ENCODE peak calls at places on chromosomes 11 and 22, in five cellular contexts. V is NCI-H460; L is GM06990; G is activated CD4-positive, alpha-beta T cell treated with anti-CD3 and anti-CD28 coated beads for 36 hours; H is neural crest cell. R is an unnamed sample.

GRCh38 chr11:32466279-32466915 is 31.1 kb upstream of the WT1 start:
- DNase-seq in L (no peak), V (no peak), H (no peak), G (no peak), R (no peak)

GRCh38 chr22:47259990-47260389 is 497.5 kb downstream of the TBC1D22A start:
- DNase-seq in G (no peak), H (no peak), L (no peak), V (no peak), R (no peak)

GRCh38 chr11:70517996-70518907 is 119.9 kb downstream of the CTTN start:
- DNase-seq in G (no peak), L (no peak), V (no peak), H (no peak), R (no peak)

GRCh38 chr11:2830030-2830812 is 55.4 kb downstream of the CDKN1C start:
- DNase-seq in L (no peak), G (no peak), H (no peak), V (no peak), R (no peak)

GRCh38 chr22:29313126-29314071 is 2.1 kb downstream of the RASL10A start:
- DNase-seq in L (peak; percentile 59), V (no peak), G (peak; percentile 63), H (no peak), R (no peak)

GRCh38 chr11:38795027-38795426 is 2197.0 kb upstream of the RAG2 start:
- DNase-seq in L (no peak), G (no peak), H (no peak), V (no peak), R (no peak)

GRCh38 chr11:2701230-2701629 is 1.4 kb upstream of the KCNQ1OT1 start:
- DNase-seq in H (no peak), V (no peak), L (no peak), G (no peak), R (no peak)

GRCh38 chr11:119087747-119088241 is 3.1 kb downstream of the HMBS start:
- DNase-seq in G (no peak), H (no peak), L (no peak), V (no peak), R (no peak)

GRCh38 chr22:24433001-24433867 is 5.8 kb downstream of the ADORA2A start:
- DNase-seq in G (peak; percentile 29), H (no peak), L (no peak), V (no peak), R (no peak)

GRCh38 chr22:46661221-46661851 is 41.1 kb downstream of the GRAMD4 start:
- DNase-seq in G (peak; percentile 79), L (no peak), H (no peak), V (peak; percentile 56), R (no peak)

GRCh38 chr11:5922749-5923426 is 19.2 kb upstream of the OR56A3 start:
- DNase-seq in H (no peak), G (peak; percentile 58), L (no peak), V (no peak), R (no peak)

GRCh38 chr11:122612123-122612824 is 43.2 kb upstream of the UBASH3B start:
- DNase-seq in G (no peak), L (no peak), V (no peak), H (no peak), R (no peak)

GRCh38 chr11:45669146-45669545 is 3.7 kb upstream of the CHST1 start:
- DNase-seq in H (no peak), V (no peak), L (no peak), G (no peak), R (no peak)

GRCh38 chr11:46577058-46577457 is 16.8 kb downstream of the AMBRA1 start:
- DNase-seq in L (no peak), H (no peak), V (no peak), G (no peak), R (no peak)

GRCh38 chr11:121567988-121568387 is 115.2 kb upstream of the SORL1-AS1 start:
- DNase-seq in G (no peak), L (no peak), V (no peak), H (no peak), R (no peak)

GRCh38 chr11:113546757-113547507 is 71.7 kb upstream of the DRD2 start:
- DNase-seq in H (no peak), L (no peak), G (no peak), V (no peak), R (no peak)

GRCh38 chr11:110711776-110712642 is at the start of gene ARHGAP20:
- DNase-seq in V (no peak), G (peak; percentile 77), L (peak; percentile 55), H (peak; percentile 48), R (peak; percentile 56)

GRCh38 chr11:113556036-113556435 is 80.8 kb upstream of the DRD2 start:
- DNase-seq in G (no peak), H (no peak), L (no peak), V (no peak), R (no peak)

GRCh38 chr22:21641417-21641794 is 696 bp upstream of the SDF2L1 start:
- DNase-seq in L (no peak), V (peak; percentile 50), H (peak; percentile 57), G (no peak), R (no peak)

GRCh38 chr11:118005224-118006152 is 19.3 kb downstream of the IL10RA start:
- DNase-seq in L (no peak), H (no peak), G (no peak), V (no peak), R (no peak)

GRCh38 chr11:24386551-24387404 is 110.1 kb upstream of the LUZP2 start:
- DNase-seq in L (no peak), G (no peak), H (no peak), V (peak; percentile 49), R (no peak)

GRCh38 chr11:66047541-66048365 is 1.2 kb downstream of the GAL3ST3 start:
- DNase-seq in G (no peak), H (no peak), V (no peak), L (no peak), R (no peak)

GRCh38 chr22:31333648-31334047 is 12.5 kb downstream of the PATZ1 start:
- DNase-seq in V (no peak), G (no peak), H (no peak), L (no peak), R (no peak)

GRCh38 chr11:122044086-122044485 is 71.9 kb downstream of the BLID start:
- DNase-seq in V (no peak), L (no peak), G (no peak), H (no peak), R (no peak)

GRCh38 chr11:134439181-134439580 is 27.1 kb upstream of the B3GAT1 start:
- DNase-seq in G (peak; percentile 9), H (no peak), V (no peak), L (no peak), R (no peak)

GRCh38 chr22:22458896-22459588 is 49.5 kb downstream of the ZNF280B start:
- DNase-seq in L (no peak), V (no peak), H (no peak), G (no peak), R (no peak)

GRCh38 chr11:118618991-118619375 is 11.6 kb downstream of the PHLDB1 start:
- DNase-seq in H (no peak), V (no peak), L (no peak), G (no peak), R (no peak)

GRCh38 chr11:60934091-60934789 is 10.0 kb downstream of the TMEM132A start:
- DNase-seq in G (no peak), L (peak; percentile 38), V (no peak), H (no peak), R (no peak)

GRCh38 chr22:46202897-46203589 is 47.0 kb downstream of the CDPF1 start:
- DNase-seq in V (no peak), G (no peak), H (no peak), L (no peak), R (no peak)

GRCh38 chr11:2077061-2077802 is 62.0 kb downstream of the IGF2 start:
- DNase-seq in H (no peak), G (peak; percentile 77), V (no peak), L (no peak), R (no peak)

GRCh38 chr11:35029979-35030378 is 109.0 kb upstream of the CD44 start:
- DNase-seq in V (peak; percentile 24), L (peak; percentile 26), H (no peak), G (peak; percentile 49), R (no peak)

GRCh38 chr11:14190992-14191773 is 167.8 kb downstream of the RRAS2 start:
- DNase-seq in V (no peak), H (no peak), G (no peak), L (no peak), R (no peak)

R was measured in neuronal stem cell.